ENCODE peak calls at places on chromosome 7, in four cellular contexts. E is bronchial epithelial cell, X is neural crest cell, Q is upper lobe of left lung. F is an unnamed sample.

GRCh38 chr7:117064688-117065087 is 111.4 kb downstream of the ST7 start:
- DNase-seq in Q (no peak), E (no peak), X (no peak), F (no peak)

GRCh38 chr7:129950191-129950940 is 2.4 kb downstream of the UBE2H start:
- DNase-seq in X (no peak), Q (no peak), E (peak), F (no peak)

GRCh38 chr7:142733271-142733670 is 16.0 kb upstream of the PRSS1 start:
- DNase-seq in Q (no peak), X (no peak), E (no peak), F (no peak)

GRCh38 chr7:103445228-103446020 is 583 bp downstream of the SLC26A5 start:
- DNase-seq in Q (no peak), X (peak), E (no peak), F (no peak)

GRCh38 chr7:151491859-151492258 is 27.8 kb downstream of the RHEB start:
- DNase-seq in X (no peak), Q (no peak), E (peak), F (no peak)

GRCh38 chr7:121041516-121042148 is 53.1 kb downstream of the CPED1 start:
- DNase-seq in E (no peak), X (no peak), Q (no peak), F (no peak)

GRCh38 chr7:47336178-47337020 is 245.5 kb downstream of the TNS3 start:
- DNase-seq in Q (peak), E (peak), X (no peak), F (no peak)

GRCh38 chr7:74482629-74483401 is 29.1 kb downstream of the GTF2IRD1 start:
- DNase-seq in X (no peak), E (peak), Q (peak), F (no peak)

GRCh38 chr7:75905785-75906604 is 9.0 kb upstream of the POR start:
- DNase-seq in Q (peak), E (peak), X (peak), F (no peak)

GRCh38 chr7:157612664-157613561 is 276.1 kb downstream of the DNAJB6 start:
- DNase-seq in Q (peak), E (no peak), X (no peak), F (no peak)

GRCh38 chr7:47492720-47493119 is 89.2 kb downstream of the TNS3 start:
- DNase-seq in X (no peak), E (no peak), Q (no peak), F (no peak)

GRCh38 chr7:36600869-36601530 is 123.3 kb downstream of the AOAH start:
- DNase-seq in E (peak), X (no peak), Q (peak), F (no peak)

GRCh38 chr7:42314696-42315095 is 77.7 kb upstream of the GLI3 start:
- DNase-seq in Q (no peak), E (peak), X (no peak), F (no peak)

GRCh38 chr7:6092953-6093354 is 61.8 kb downstream of the ANKRD61 start:
- DNase-seq in Q (no peak), X (no peak), E (no peak), F (no peak)

GRCh38 chr7:113770146-113770738 is 148.6 kb downstream of the PPP1R3A start:
- DNase-seq in X (no peak), Q (no peak), E (no peak), F (no peak)

GRCh38 chr7:134724606-134725005 is 54.8 kb upstream of the CALD1 start:
- DNase-seq in X (no peak), E (peak), Q (no peak), F (no peak)

GRCh38 chr7:37901890-37902524 is 14.6 kb downstream of the SFRP4 start:
- DNase-seq in Q (no peak), X (no peak), E (peak), F (no peak)

GRCh38 chr7:100694196-100694745 is at the start of gene GIGYF1:
- DNase-seq in Q (peak), X (peak), E (no peak), F (peak)

GRCh38 chr7:69465262-69465661 is 133.0 kb upstream of the AUTS2 start:
- DNase-seq in X (no peak), Q (no peak), E (no peak), F (no peak)

GRCh38 chr7:7719235-7719634 is 828 bp upstream of the RPA3 start:
- DNase-seq in Q (peak), E (peak), X (no peak), F (no peak)

GRCh38 chr7:86932038-86932512 is 127.4 kb downstream of the ELAPOR2 start:
- DNase-seq in X (no peak), Q (peak), E (peak), F (no peak)

GRCh38 chr7:151615058-151615457 is 95.4 kb upstream of the RHEB start:
- DNase-seq in Q (no peak), E (no peak), X (no peak), F (no peak)

GRCh38 chr7:79217976-79218626 is 235.4 kb downstream of the MAGI2 start:
- DNase-seq in X (no peak), Q (no peak), E (no peak), F (no peak)
- TF ChIP-seq CTCF in X (no peak), Q (no peak), E (no peak), F (no peak)

DNA sequence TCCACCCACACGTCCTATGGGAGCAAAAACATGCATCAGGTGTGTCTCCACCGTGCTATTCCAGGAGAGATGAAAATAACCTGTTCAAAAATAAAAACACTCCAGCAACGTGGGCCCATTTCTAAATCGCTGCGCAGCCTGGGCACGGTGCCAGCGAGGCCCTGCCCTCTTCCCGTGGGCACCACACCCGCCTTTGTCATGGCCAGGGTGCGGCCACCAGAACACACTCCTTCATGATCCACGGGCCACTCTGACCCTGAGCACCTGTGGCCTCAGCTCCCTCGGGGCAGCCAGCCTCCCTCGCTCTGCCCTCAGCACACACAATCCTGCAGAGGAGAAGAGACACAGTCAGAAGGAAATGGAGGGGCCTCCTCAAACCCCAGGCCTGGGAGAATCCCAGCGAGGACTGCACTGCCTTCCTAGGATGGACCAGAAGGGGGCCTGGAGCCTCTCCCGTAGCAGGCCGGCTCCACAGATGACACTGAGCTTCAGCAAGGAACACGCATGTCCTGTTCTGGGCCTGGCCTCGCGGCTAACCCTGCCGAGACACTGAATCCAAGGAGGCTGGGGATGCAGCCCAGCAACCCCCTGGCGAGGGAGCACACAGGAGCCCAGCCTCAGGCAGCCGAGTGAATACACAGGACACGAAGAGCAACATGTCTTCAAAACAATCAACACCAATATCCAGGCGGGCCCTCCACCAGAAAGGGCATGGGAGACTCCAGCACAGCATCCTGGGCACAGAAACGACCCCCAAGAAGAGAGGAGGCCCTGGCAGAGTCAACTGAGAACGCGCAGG is 169.0 kb downstream of the MAD1L1 start:
- DNase-seq in X (peak), E (peak), Q (peak), F (no peak)
- TF ChIP-seq CTCF in X (peak), E (peak), Q (no peak), F (peak)

GRCh38 chr7:115449689-115450088 is 527.8 kb downstream of the MDFIC start:
- DNase-seq in Q (no peak), X (no peak), E (no peak), F (no peak)
- TF ChIP-seq CTCF in Q (no peak), X (no peak), E (no peak), F (no peak)

DNA sequence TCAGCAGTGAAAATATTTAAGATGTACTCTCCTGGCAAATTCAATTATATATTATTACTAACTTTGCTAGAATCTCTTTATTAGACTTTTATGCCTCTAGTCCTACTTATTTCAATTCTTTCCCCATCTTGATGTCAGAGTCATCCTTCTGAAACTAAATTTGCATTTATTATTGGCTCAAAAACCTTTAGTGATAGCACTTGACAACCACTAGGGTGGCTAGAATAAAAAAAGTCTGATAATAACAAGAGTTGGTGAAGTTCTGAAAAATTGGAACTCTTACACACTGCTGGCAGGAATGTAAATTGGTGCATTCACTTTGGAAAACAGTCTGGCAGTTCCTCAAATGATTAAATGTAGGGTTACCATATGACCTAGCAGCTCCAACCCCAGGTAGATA is 73.8 kb downstream of the LSMEM1 start:
- DNase-seq in X (no peak), E (no peak), Q (no peak), F (no peak)
- TF ChIP-seq CTCF in X (peak), E (no peak), Q (no peak), F (peak)

F was measured in osteocyte.